ENCODE peak calls at places on chromosomes 4 and X, in six cellular contexts. X, U, K, R, N and G are unnamed samples.

GRCh38 chrX:30992381-30992904 is 79.4 kb downstream of the FTHL17 start:
- DNase-seq in X (no peak), R (no peak), N (no peak), K (no peak), U (no peak), G (peak)

GRCh38 chrX:136431625-136432024 is 56.1 kb upstream of the BRS3 start:
- DNase-seq in X (no peak), R (no peak), K (no peak), U (no peak), N (no peak), G (no peak)

GRCh38 chr4:77449162-77449561 is 156.5 kb upstream of the CXCL13 start:
- DNase-seq in K (no peak), R (no peak), X (no peak), N (no peak), U (no peak), G (no peak)

GRCh38 chr4:170271723-170272122 is 182.0 kb upstream of the AADAT start:
- DNase-seq in R (no peak), X (no peak), K (no peak), U (no peak), N (no peak), G (no peak)

GRCh38 chr4:124785645-124786044 is 73.1 kb upstream of the ANKRD50 start:
- DNase-seq in U (no peak), N (no peak), R (no peak), X (no peak), K (no peak), G (no peak)

GRCh38 chr4:160514126-160514525 is 1411.2 kb downstream of the RAPGEF2 start:
- DNase-seq in U (no peak), X (peak), K (no peak), R (no peak), N (no peak), G (no peak)

GRCh38 chrX:28997716-28998115 is 410.5 kb downstream of the IL1RAPL1 start:
- DNase-seq in X (no peak), K (no peak), R (no peak), U (no peak), N (no peak), G (no peak)

GRCh38 chrX:85108165-85108564 is 104.5 kb downstream of the APOOL start:
- DNase-seq in X (no peak), N (no peak), U (no peak), K (no peak), R (no peak), G (no peak)

GRCh38 chr4:173535165-173535737 is 5.2 kb upstream of the HAND2 start:
- DNase-seq in N (no peak), K (no peak), U (no peak), X (no peak), R (no peak), G (no peak)

GRCh38 chrX:112512509-112512908 is 167.2 kb downstream of the LHFPL1 start:
- DNase-seq in N (no peak), U (no peak), K (no peak), R (no peak), X (no peak), G (peak)

GRCh38 chrX:14670819-14671218 is 141.5 kb downstream of the GLRA2 start:
- DNase-seq in R (no peak), N (no peak), X (no peak), U (no peak), K (no peak), G (no peak)

GRCh38 chrX:2819345-2820130 is 9.2 kb upstream of the GYG2 start:
- DNase-seq in R (no peak), K (peak), N (no peak), U (no peak), X (no peak), G (no peak)

GRCh38 chr4:143178923-143179322 is 5.8 kb upstream of the USP38 start:
- DNase-seq in N (no peak), K (no peak), X (no peak), R (no peak), U (no peak), G (no peak)

GRCh38 chr4:111215755-111216154 is 592.9 kb upstream of the PITX2 start:
- DNase-seq in X (no peak), N (no peak), U (no peak), K (no peak), R (no peak), G (no peak)

GRCh38 chrX:93649381-93649780 is 24.0 kb downstream of the NAP1L3 start:
- DNase-seq in R (no peak), K (no peak), U (no peak), N (no peak), X (no peak), G (no peak)

GRCh38 chrX:132367984-132368383 is 120.9 kb downstream of the MBNL3 start:
- DNase-seq in R (no peak), N (no peak), K (no peak), U (no peak), X (no peak), G (no peak)

GRCh38 chr4:153260553-153261306 is 56.5 kb downstream of the TRIM2 start:
- DNase-seq in R (no peak), K (no peak), X (no peak), U (no peak), N (no peak), G (peak)

GRCh38 chrX:110450050-110450449 is 91.4 kb downstream of the RTL9 start:
- DNase-seq in K (peak), U (peak), N (peak), R (peak), X (peak), G (peak)

GRCh38 chrX:54482839-54483593 is 13.0 kb downstream of the FGD1 start:
- DNase-seq in K (no peak), N (no peak), R (no peak), X (no peak), U (no peak), G (peak)

GRCh38 chr4:111979921-111980320 is 165.3 kb upstream of the FAM241A start:
- DNase-seq in X (no peak), R (no peak), U (no peak), K (no peak), N (no peak), G (no peak)

GRCh38 chrX:42533761-42534160 is 244.2 kb downstream of the PPP1R2C start:
- DNase-seq in U (no peak), K (no peak), R (no peak), N (no peak), X (no peak), G (no peak)

GRCh38 chr4:1379801-1380331 is 26.4 kb downstream of the NKX1-1 start:
- DNase-seq in N (no peak), U (no peak), K (no peak), X (no peak), R (no peak), G (peak)

GRCh38 chr4:152515678-152516077 is 20.2 kb downstream of the FBXW7 start:
- DNase-seq in R (no peak), K (no peak), U (no peak), X (peak), N (no peak), G (no peak)

GRCh38 chrX:124045109-124045508 is 83.6 kb downstream of the STAG2 start:
- DNase-seq in R (no peak), X (no peak), K (no peak), N (no peak), U (no peak), G (no peak)

GRCh38 chr4:72629540-72629939 is 60.5 kb upstream of the ADAMTS3 start:
- DNase-seq in R (no peak), X (no peak), K (no peak), N (no peak), U (no peak), G (no peak)

GRCh38 chrX:35773958-35774564 is 24.1 kb upstream of the MAGEB16 start:
- DNase-seq in X (no peak), N (no peak), K (no peak), U (no peak), R (no peak), G (no peak)

GRCh38 chrX:15206306-15206705 is 63.6 kb downstream of the ASB9 start:
- DNase-seq in U (no peak), R (no peak), K (no peak), X (no peak), N (no peak), G (peak)

GRCh38 chr4:34731045-34731444 is 1513.3 kb downstream of the ARAP2 start:
- DNase-seq in R (no peak), N (no peak), X (peak), K (no peak), U (no peak), G (no peak)